ENCODE peak calls at places on chromosome 9, in four cellular contexts. One of them, this sample, is unnamed.

GRCh38 chr9:131578778-131579504 is 33.6 kb downstream of the PRRT1B start:
- DNase-seq in PC-9: no peak
- DNase-seq in prostate gland: no peak
- DNase-seq in AG04450: no peak
- DNase-seq in this sample: no peak

GRCh38 chr9:109003116-109003515 is 10.2 kb downstream of the CTNNAL1 start:
- DNase-seq in PC-9: no peak
- DNase-seq in prostate gland: no peak
- DNase-seq in AG04450: no peak
- DNase-seq in this sample: no peak

GRCh38 chr9:110559869-110560268 is 19.7 kb downstream of the SVEP1 start:
- DNase-seq in PC-9: no peak
- DNase-seq in prostate gland: no peak
- DNase-seq in AG04450: no peak
- DNase-seq in this sample: no peak

GRCh38 chr9:110842169-110842568 is 173.6 kb downstream of the MUSK start:
- DNase-seq in PC-9: peak; percentile 18
- DNase-seq in prostate gland: no peak
- DNase-seq in AG04450: no peak
- DNase-seq in this sample: no peak

GRCh38 chr9:34701769-34702736 is 7.9 kb downstream of the CCL21 start:
- DNase-seq in PC-9: peak; percentile 69
- DNase-seq in prostate gland: peak; percentile 83
- DNase-seq in AG04450: peak; percentile 42
- DNase-seq in this sample: peak; percentile 65

GRCh38 chr9:133826289-133827085 is 88.3 kb upstream of the SARDH start:
- DNase-seq in PC-9: no peak
- DNase-seq in prostate gland: no peak
- DNase-seq in AG04450: no peak
- DNase-seq in this sample: no peak

GRCh38 chr9:137129089-137129455 is 9.9 kb upstream of the GRIN1 start:
- DNase-seq in PC-9: no peak
- DNase-seq in prostate gland: no peak
- DNase-seq in AG04450: no peak
- DNase-seq in this sample: peak; percentile 32

GRCh38 chr9:116792271-116792670 is 105.2 kb downstream of the TRIM32 start:
- DNase-seq in PC-9: no peak
- DNase-seq in prostate gland: no peak
- DNase-seq in AG04450: no peak
- DNase-seq in this sample: no peak

GRCh38 chr9:70947086-70947485 is 174.3 kb downstream of the TRPM3 start:
- DNase-seq in PC-9: no peak
- DNase-seq in prostate gland: no peak
- DNase-seq in AG04450: no peak
- DNase-seq in this sample: no peak

GRCh38 chr9:29213374-29214161 is 1640.3 kb upstream of the C9orf72 start:
- DNase-seq in PC-9: peak; percentile 3
- DNase-seq in prostate gland: no peak
- DNase-seq in AG04450: no peak
- DNase-seq in this sample: no peak

GRCh38 chr9:95953986-95954385 is 78.5 kb downstream of the ERCC6L2 start:
- DNase-seq in PC-9: no peak
- DNase-seq in prostate gland: no peak
- DNase-seq in AG04450: no peak
- DNase-seq in this sample: no peak

GRCh38 chr9:95954940-95955339 is 79.4 kb downstream of the ERCC6L2 start:
- DNase-seq in PC-9: no peak
- DNase-seq in prostate gland: no peak
- DNase-seq in AG04450: no peak
- DNase-seq in this sample: no peak

GRCh38 chr9:95947118-95947517 is 71.6 kb downstream of the ERCC6L2 start:
- DNase-seq in PC-9: no peak
- DNase-seq in prostate gland: no peak
- DNase-seq in AG04450: no peak
- DNase-seq in this sample: no peak

DNA sequence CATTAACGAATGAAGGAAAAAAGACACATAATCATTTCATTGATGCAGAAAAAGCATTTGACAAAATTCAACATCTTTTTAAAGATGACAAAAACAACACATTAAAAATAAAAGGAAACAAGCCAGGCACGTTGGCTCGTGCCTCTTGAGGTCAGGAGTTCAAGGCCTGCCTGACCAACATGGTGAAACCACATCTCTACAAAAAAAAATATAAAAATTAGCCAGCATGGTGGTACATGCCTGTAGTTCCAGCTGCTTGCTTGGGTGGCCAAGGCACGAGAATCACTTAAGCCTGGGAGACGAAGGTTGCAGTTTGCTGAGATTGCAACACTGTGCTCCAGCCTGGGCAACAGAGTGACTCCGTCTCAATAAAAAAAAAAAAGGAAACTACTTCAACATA is 77.0 kb downstream of the ERCC6L2 start:
- DNase-seq in PC-9: no peak
- DNase-seq in prostate gland: no peak
- DNase-seq in AG04450: no peak
- DNase-seq in this sample: no peak
- H3K9me3 ChIP-seq in PC-9: no peaks in the 10 kb centered on the region
- H3K9me3 ChIP-seq in prostate gland: no peaks in the 10 kb centered on the region
- H3K9me3 ChIP-seq in AG04450: peaks cover 4% of the 10 kb centered on the region
- H3K9me3 ChIP-seq in this sample: peaks cover 20% of the 10 kb centered on the region

GRCh38 chr9:10961883-10962282 is 349.1 kb upstream of the PTPRD start:
- DNase-seq in PC-9: no peak
- DNase-seq in prostate gland: no peak
- DNase-seq in AG04450: no peak
- DNase-seq in this sample: no peak
- H3K9me3 ChIP-seq in PC-9: no peaks in the 10 kb centered on the region
- H3K9me3 ChIP-seq in prostate gland: no peaks in the 10 kb centered on the region
- H3K9me3 ChIP-seq in AG04450: peaks cover 21% of the 10 kb centered on the region
- H3K9me3 ChIP-seq in this sample: no peaks in the 10 kb centered on the region

GRCh38 chr9:103335461-103335860 is 340.3 kb downstream of the CYLC2 start:
- DNase-seq in PC-9: no peak
- DNase-seq in prostate gland: no peak
- DNase-seq in AG04450: no peak
- DNase-seq in this sample: no peak
- H3K9me3 ChIP-seq in PC-9: no peaks in the 10 kb centered on the region
- H3K9me3 ChIP-seq in prostate gland: no peaks in the 10 kb centered on the region
- H3K9me3 ChIP-seq in AG04450: peaks cover 3% of the 10 kb centered on the region
- H3K9me3 ChIP-seq in this sample: no peaks in the 10 kb centered on the region

GRCh38 chr9:92850898-92851297 is 26.9 kb downstream of the ZNF484 start:
- DNase-seq in PC-9: no peak
- DNase-seq in prostate gland: no peak
- DNase-seq in AG04450: no peak
- DNase-seq in this sample: no peak

DNA sequence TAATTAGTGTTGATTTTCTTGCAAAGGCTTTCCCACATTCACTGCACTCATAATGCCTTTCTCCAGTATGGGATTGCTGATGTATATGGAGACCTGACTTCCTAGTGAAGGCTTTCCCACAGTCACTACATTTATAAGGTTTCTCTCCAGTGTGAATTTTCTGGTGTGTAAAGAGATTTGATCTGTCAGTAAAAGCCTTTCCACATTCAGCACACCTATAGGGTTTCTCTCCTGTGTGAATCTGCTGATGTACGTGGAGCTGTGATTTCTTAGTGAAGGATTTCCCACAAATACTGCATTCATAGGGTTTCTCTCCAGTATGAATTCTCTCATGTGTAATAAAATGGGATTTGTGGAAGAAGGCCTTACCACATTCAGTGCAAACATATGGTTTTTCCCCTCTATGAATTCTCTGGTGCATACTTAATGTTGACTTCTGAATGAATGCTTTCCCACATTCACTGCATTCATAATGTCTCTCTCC is 31.1 kb downstream of the ZNF484 start:
- DNase-seq in PC-9: no peak
- DNase-seq in prostate gland: no peak
- DNase-seq in AG04450: no peak
- DNase-seq in this sample: no peak
- H3K9me3 ChIP-seq in PC-9: peaks cover 66% of the 10 kb centered on the region
- H3K9me3 ChIP-seq in prostate gland: no peaks in the 10 kb centered on the region
- H3K9me3 ChIP-seq in AG04450: peaks cover 34% of the 10 kb centered on the region
- H3K9me3 ChIP-seq in this sample: peaks cover 52% of the 10 kb centered on the region

GRCh38 chr9:11148189-11148588 is 535.4 kb upstream of the PTPRD start:
- DNase-seq in PC-9: no peak
- DNase-seq in prostate gland: no peak
- DNase-seq in AG04450: no peak
- DNase-seq in this sample: no peak

GRCh38 chr9:11142965-11143738 is 530.4 kb upstream of the PTPRD start:
- DNase-seq in PC-9: no peak
- DNase-seq in prostate gland: no peak
- DNase-seq in AG04450: no peak
- DNase-seq in this sample: no peak

GRCh38 chr9:11144750-11145149 is 531.9 kb upstream of the PTPRD start:
- DNase-seq in PC-9: no peak
- DNase-seq in prostate gland: no peak
- DNase-seq in AG04450: no peak
- DNase-seq in this sample: no peak

GRCh38 chr9:11149065-11149464 is 536.3 kb upstream of the PTPRD start:
- DNase-seq in PC-9: no peak
- DNase-seq in prostate gland: no peak
- DNase-seq in AG04450: no peak
- DNase-seq in this sample: peak; percentile 6
- H3K9me3 ChIP-seq in PC-9: no peaks in the 10 kb centered on the region
- H3K9me3 ChIP-seq in prostate gland: no peaks in the 10 kb centered on the region
- H3K9me3 ChIP-seq in AG04450: peaks cover 4% of the 10 kb centered on the region
- H3K9me3 ChIP-seq in this sample: no peaks in the 10 kb centered on the region

GRCh38 chr9:65459756-65460320 is 174.8 kb upstream of the FOXD4L5 start:
- DNase-seq in PC-9: no peak
- DNase-seq in prostate gland: no peak
- DNase-seq in AG04450: no peak
- DNase-seq in this sample: no peak
- H3K9me3 ChIP-seq in PC-9: peaks cover 5% of the 10 kb centered on the region
- H3K9me3 ChIP-seq in prostate gland: no peaks in the 10 kb centered on the region
- H3K9me3 ChIP-seq in AG04450: peaks cover 59% of the 10 kb centered on the region
- H3K9me3 ChIP-seq in this sample: no peaks in the 10 kb centered on the region

GRCh38 chr9:101758300-101758930 is 20.0 kb upstream of the GRIN3A start:
- DNase-seq in PC-9: no peak
- DNase-seq in prostate gland: no peak
- DNase-seq in AG04450: no peak
- DNase-seq in this sample: no peak
- H3K9me3 ChIP-seq in PC-9: no peaks in the 10 kb centered on the region
- H3K9me3 ChIP-seq in prostate gland: no peaks in the 10 kb centered on the region
- H3K9me3 ChIP-seq in AG04450: no peaks in the 10 kb centered on the region
- H3K9me3 ChIP-seq in this sample: no peaks in the 10 kb centered on the region

This sample was measured in MG63.